ENCODE peak calls at places on chromosomes 6 and 20, in four cellular contexts. C is mucosa of descending colon, T is Panc1, V is IMR-90. M is an unnamed sample. For H3K4me1 and H3K36me3, the result is how much of the 10 kb centered on the place peaks cover.

GRCh38 chr20:62149532-62150235 is 6.1 kb downstream of the SS18L1 start:
- DNase-seq in C (no peak), T (no peak), V (peak), M (no peak)

GRCh38 chr6:111423055-111423633 is 59.9 kb downstream of the REV3L start:
- DNase-seq in V (peak), T (no peak), C (no peak), M (no peak)

GRCh38 chr6:169545956-169546355 is 155.9 kb downstream of the WDR27 start:
- DNase-seq in V (peak), C (no peak), T (no peak), M (no peak)

GRCh38 chr6:106381871-106382270 is 21.4 kb downstream of the CRYBG1 start:
- DNase-seq in T (no peak), C (no peak), V (no peak), M (no peak)

GRCh38 chr20:13101701-13102100 is 92.9 kb downstream of the SPTLC3 start:
- DNase-seq in T (no peak), C (no peak), V (peak), M (no peak)

GRCh38 chr6:33904050-33904827 is 100.4 kb upstream of the MLN start:
- DNase-seq in C (peak), V (no peak), T (no peak), M (no peak)

GRCh38 chr6:56724455-56724854 is 81.8 kb upstream of the DST start:
- DNase-seq in C (no peak), V (peak), T (no peak), M (no peak)

GRCh38 chr6:151284431-151285060 is 44.8 kb downstream of the AKAP12 start:
- DNase-seq in C (no peak), V (no peak), T (no peak), M (no peak)

GRCh38 chr6:94956910-94957309 is 620.4 kb upstream of the MANEA start:
- DNase-seq in T (no peak), C (no peak), V (no peak), M (no peak)

GRCh38 chr6:41153992-41154625 is at the start of gene TREML1:
- DNase-seq in C (no peak), T (no peak), V (no peak), M (no peak)

GRCh38 chr6:28802417-28803336 is 121.1 kb downstream of the TRIM27 start:
- DNase-seq in C (no peak), T (peak), V (peak), M (no peak)

GRCh38 chr20:51611625-51611890 is 69.0 kb upstream of the NFATC2 start:
- DNase-seq in V (no peak), C (no peak), T (no peak), M (no peak)

GRCh38 chr6:19329078-19329477 is 508.1 kb upstream of the ID4 start:
- DNase-seq in C (no peak), V (no peak), T (no peak), M (no peak)

GRCh38 chr6:123430966-123431365 is 205.8 kb downstream of the TRDN start:
- DNase-seq in C (no peak), T (no peak), V (no peak), M (no peak)

GRCh38 chr20:4666001-4666470 is 55.7 kb upstream of the PRND start:
- DNase-seq in T (no peak), V (peak), C (no peak), M (no peak)

GRCh38 chr6:21186479-21187055 is 407.0 kb upstream of the SOX4 start:
- DNase-seq in V (peak), C (no peak), T (no peak), M (no peak)

GRCh38 chr6:215335-216034 is 76.8 kb upstream of the DUSP22 start:
- DNase-seq in T (no peak), C (no peak), V (peak), M (no peak)

GRCh38 chr6:74137910-74138309 is 441.9 kb downstream of the CD109 start:
- DNase-seq in C (no peak), T (no peak), V (peak), M (no peak)

GRCh38 chr20:56368351-56369134 is 9.8 kb downstream of the FAM210B start:
- DNase-seq in C (no peak), T (no peak), V (no peak), M (no peak)

GRCh38 chr6:166023273-166023989 is 144.2 kb downstream of the TBXT start:
- DNase-seq in V (no peak), T (no peak), C (no peak), M (no peak)

GRCh38 chr6:26383624-26384417 is 913 bp downstream of the BTN2A2 start:
- DNase-seq in V (peak), T (no peak), C (peak), M (peak)

GRCh38 chr20:10433014-10433622 is 904 bp downstream of the MKKS start:
- DNase-seq in V (peak), T (no peak), C (peak), M (no peak)

GRCh38 chr20:23143986-23144695 is 58.0 kb upstream of the CD93 start:
- DNase-seq in T (no peak), V (no peak), C (no peak), M (no peak)
- H3K4me1 ChIP-seq in T (under half), V (under half), C (under half), M (under half)

GRCh38 chr6:118319890-118320289 is 228.2 kb upstream of the PLN start:
- DNase-seq in T (no peak), C (no peak), V (no peak), M (no peak)
- TF ChIP-seq CTCF in T (no peak), C (no peak), V (no peak), M (no peak)

GRCh38 chr20:37202267-37202943 is 23.1 kb upstream of the MROH8 start:
- DNase-seq in C (no peak), T (peak), V (peak), M (no peak)

GRCh38 chr20:37200926-37201826 is 21.8 kb upstream of the MROH8 start:
- DNase-seq in T (no peak), C (no peak), V (no peak), M (no peak)

GRCh38 chr20:37201827-37202162 is 22.4 kb upstream of the MROH8 start:
- DNase-seq in C (no peak), T (no peak), V (no peak), M (no peak)

GRCh38 chr20:37205130-37205529 is 25.8 kb upstream of the MROH8 start:
- DNase-seq in C (no peak), T (no peak), V (no peak), M (no peak)

GRCh38 chr20:37204056-37204455 is 24.7 kb upstream of the MROH8 start:
- DNase-seq in C (no peak), T (no peak), V (no peak), M (no peak)
- H3K36me3 ChIP-seq in C (under half), T (under half), V (under half), M (under half)

DNA sequence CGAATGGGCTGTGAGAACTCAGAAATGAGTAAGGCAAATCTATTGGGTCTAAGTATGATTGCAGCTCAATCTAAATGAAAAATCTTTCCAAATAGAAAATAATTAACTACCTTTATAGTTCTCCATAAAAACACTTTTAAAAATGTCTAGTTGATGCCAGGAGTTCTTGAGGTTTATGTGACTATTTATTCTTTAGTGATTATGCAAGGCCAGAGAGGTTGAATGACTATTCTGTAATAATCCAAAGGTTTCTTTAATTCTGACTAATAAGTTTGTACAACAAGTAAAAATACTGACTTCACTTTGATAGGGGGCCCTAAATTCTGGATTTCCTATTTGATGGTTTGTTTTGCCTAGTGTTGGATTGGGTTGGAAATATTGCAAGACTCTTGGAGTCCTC is 461.2 kb downstream of the EPM2A start:
- DNase-seq in V (no peak), T (no peak), C (no peak), M (no peak)
- H3K4me1 ChIP-seq in V (under half), T (under half), C (under half), M (under half)

GRCh38 chr20:2816583-2817340 is 598 bp downstream of the TMEM239 start:
- DNase-seq in V (peak), T (no peak), C (peak), M (peak)
- TF ChIP-seq CTCF in V (no peak), T (no peak), C (no peak), M (no peak)

DNA sequence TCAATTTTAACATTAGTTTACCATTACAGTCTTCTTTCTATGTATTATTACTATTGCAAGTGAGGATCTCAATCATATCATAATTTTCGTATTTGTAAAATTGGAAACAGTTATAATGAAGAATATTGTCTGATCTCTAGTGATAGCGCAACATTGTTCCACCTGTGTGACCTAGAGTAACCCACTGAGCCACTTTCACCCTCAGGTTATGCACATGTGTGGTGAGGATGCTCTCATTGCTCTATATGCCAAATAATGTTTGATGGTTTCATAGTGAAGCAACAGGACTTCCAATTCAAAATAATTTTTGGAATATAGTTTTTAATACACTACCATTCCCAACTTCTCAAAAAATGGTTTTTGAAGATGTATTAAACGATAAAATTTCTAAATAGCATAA is 603.1 kb upstream of the MAN1A1 start:
- DNase-seq in T (no peak), C (no peak), V (no peak), M (no peak)
- H3K36me3 ChIP-seq in T (under half), C (under half), V (under half), M (under half)

GRCh38 chr6:117552618-117553017 is 49.7 kb downstream of the GOPC start:
- DNase-seq in T (no peak), C (no peak), V (peak), M (no peak)
- H3K4me1 ChIP-seq in T (under half), C (under half), V (under half), M (under half)

GRCh38 chr20:57508381-57508780 is 16.6 kb downstream of the CTCFL start:
- DNase-seq in V (no peak), C (no peak), T (no peak), M (no peak)

GRCh38 chr20:57508831-57509230 is 16.1 kb downstream of the CTCFL start:
- DNase-seq in C (no peak), V (no peak), T (no peak), M (no peak)

GRCh38 chr20:57507477-57507876 is 17.5 kb downstream of the CTCFL start:
- DNase-seq in C (no peak), T (no peak), V (no peak), M (no peak)

GRCh38 chr20:57512432-57512831 is 12.5 kb downstream of the CTCFL start:
- DNase-seq in C (no peak), T (no peak), V (no peak), M (no peak)

DNA sequence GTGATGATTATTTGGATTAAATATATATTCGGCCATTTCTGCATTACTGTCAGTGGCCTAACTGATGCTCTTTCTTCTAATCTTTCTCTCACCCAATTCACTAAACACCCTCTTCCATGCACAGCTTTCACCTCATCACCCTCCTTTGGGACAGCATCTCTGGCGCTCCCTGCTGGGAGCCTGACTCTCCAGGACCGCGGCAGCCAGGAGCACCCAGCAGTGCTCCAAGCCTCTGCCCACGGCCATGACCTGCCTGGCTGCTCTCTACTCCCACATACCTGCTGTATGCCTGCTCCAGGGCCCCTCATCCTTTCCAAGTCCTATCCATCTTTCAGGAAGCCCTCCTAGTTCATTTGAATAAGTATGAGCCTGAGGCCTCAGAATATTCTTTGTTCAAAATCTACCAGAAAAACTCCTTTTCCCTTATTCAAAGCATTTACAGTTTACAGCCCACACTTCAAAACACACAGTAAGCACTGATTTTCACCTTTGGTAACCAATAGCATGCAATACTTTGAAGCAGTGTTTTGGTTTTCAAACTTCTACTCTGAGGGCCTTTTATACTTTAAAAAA is 15.2 kb downstream of the CTCFL start:
- DNase-seq in V (no peak), C (peak), T (no peak), M (peak)
- TF ChIP-seq CTCF in V (peak), C (peak), T (peak), M (no peak)

M was measured in pancreas.